ENCODE peak calls at places on chromosome 6, in nine cellular contexts. One of them, this sample, is unnamed.

GRCh38 chr6:17431581-17431980 is 38.2 kb downstream of the CAP2 start:
- DNase-seq in kidney: no peak
- DNase-seq in OCI-LY7: no peak
- DNase-seq in colonic mucosa: no peak
- DNase-seq in activated CD4-positive, alpha-beta T cell treated with anti-CD3 and anti-CD28 coated beads, Interleukin-2, amount 10 ng/mL, durations not matched to agents 24 days and 14 days: no peak
- DNase-seq in stimulated activated CD8-positive, alpha-beta memory T cell treated with anti-CD3 and anti-CD28 coated beads, Interleukin-7, amount 100 ng/mL, for 4 hours: no peak
- DNase-seq in amniotic stem cell: no peak
- DNase-seq in NCI-H1930: peak; percentile 11
- DNase-seq in NCI-H460: no peak
- DNase-seq in this sample: no peak

GRCh38 chr6:7258231-7258763 is 54.7 kb downstream of the SSR1 start:
- DNase-seq in amniotic stem cell: no peak
- DNase-seq in NCI-H1930: no peak
- DNase-seq in kidney: peak; percentile 37
- DNase-seq in OCI-LY7: no peak
- DNase-seq in colonic mucosa: no peak
- DNase-seq in activated CD4-positive, alpha-beta T cell treated with anti-CD3 and anti-CD28 coated beads, Interleukin-2, amount 10 ng/mL, durations not matched to agents 24 days and 14 days: no peak
- DNase-seq in stimulated activated CD8-positive, alpha-beta memory T cell treated with anti-CD3 and anti-CD28 coated beads, Interleukin-7, amount 100 ng/mL, for 4 hours: no peak
- DNase-seq in NCI-H460: no peak
- DNase-seq in this sample: no peak

GRCh38 chr6:44806656-44807055 is 419.1 kb downstream of the CDC5L start:
- DNase-seq in OCI-LY7: no peak
- DNase-seq in stimulated activated CD8-positive, alpha-beta memory T cell treated with anti-CD3 and anti-CD28 coated beads, Interleukin-7, amount 100 ng/mL, for 4 hours: no peak
- DNase-seq in activated CD4-positive, alpha-beta T cell treated with anti-CD3 and anti-CD28 coated beads, Interleukin-2, amount 10 ng/mL, durations not matched to agents 24 days and 14 days: peak; percentile 41
- DNase-seq in kidney: no peak
- DNase-seq in NCI-H460: no peak
- DNase-seq in NCI-H1930: no peak
- DNase-seq in amniotic stem cell: no peak
- DNase-seq in colonic mucosa: no peak
- DNase-seq in this sample: no peak

GRCh38 chr6:81384921-81385320 is 367.6 kb downstream of the TENT5A start:
- DNase-seq in colonic mucosa: no peak
- DNase-seq in NCI-H460: no peak
- DNase-seq in activated CD4-positive, alpha-beta T cell treated with anti-CD3 and anti-CD28 coated beads, Interleukin-2, amount 10 ng/mL, durations not matched to agents 24 days and 14 days: no peak
- DNase-seq in amniotic stem cell: no peak
- DNase-seq in kidney: no peak
- DNase-seq in NCI-H1930: no peak
- DNase-seq in stimulated activated CD8-positive, alpha-beta memory T cell treated with anti-CD3 and anti-CD28 coated beads, Interleukin-7, amount 100 ng/mL, for 4 hours: no peak
- DNase-seq in OCI-LY7: no peak
- DNase-seq in this sample: no peak

GRCh38 chr6:6701864-6702263 is 113.3 kb downstream of the LY86 start:
- DNase-seq in NCI-H460: no peak
- DNase-seq in activated CD4-positive, alpha-beta T cell treated with anti-CD3 and anti-CD28 coated beads, Interleukin-2, amount 10 ng/mL, durations not matched to agents 24 days and 14 days: no peak
- DNase-seq in colonic mucosa: peak; percentile 76
- DNase-seq in amniotic stem cell: no peak
- DNase-seq in NCI-H1930: no peak
- DNase-seq in stimulated activated CD8-positive, alpha-beta memory T cell treated with anti-CD3 and anti-CD28 coated beads, Interleukin-7, amount 100 ng/mL, for 4 hours: no peak
- DNase-seq in OCI-LY7: no peak
- DNase-seq in kidney: no peak
- DNase-seq in this sample: no peak

GRCh38 chr6:34514593-34515472 is 41.3 kb downstream of the SPDEF start:
- DNase-seq in stimulated activated CD8-positive, alpha-beta memory T cell treated with anti-CD3 and anti-CD28 coated beads, Interleukin-7, amount 100 ng/mL, for 4 hours: no peak
- DNase-seq in OCI-LY7: no peak
- DNase-seq in kidney: no peak
- DNase-seq in NCI-H1930: no peak
- DNase-seq in activated CD4-positive, alpha-beta T cell treated with anti-CD3 and anti-CD28 coated beads, Interleukin-2, amount 10 ng/mL, durations not matched to agents 24 days and 14 days: no peak
- DNase-seq in NCI-H460: no peak
- DNase-seq in amniotic stem cell: peak; percentile 9
- DNase-seq in colonic mucosa: no peak
- DNase-seq in this sample: no peak

GRCh38 chr6:121695346-121695745 is 259.9 kb downstream of the GJA1 start:
- DNase-seq in kidney: no peak
- DNase-seq in NCI-H1930: no peak
- DNase-seq in OCI-LY7: no peak
- DNase-seq in colonic mucosa: no peak
- DNase-seq in amniotic stem cell: no peak
- DNase-seq in stimulated activated CD8-positive, alpha-beta memory T cell treated with anti-CD3 and anti-CD28 coated beads, Interleukin-7, amount 100 ng/mL, for 4 hours: no peak
- DNase-seq in activated CD4-positive, alpha-beta T cell treated with anti-CD3 and anti-CD28 coated beads, Interleukin-2, amount 10 ng/mL, durations not matched to agents 24 days and 14 days: no peak
- DNase-seq in NCI-H460: no peak
- DNase-seq in this sample: no peak

GRCh38 chr6:36319436-36319762 is 17.3 kb downstream of the BNIP5 start:
- DNase-seq in amniotic stem cell: no peak
- DNase-seq in OCI-LY7: no peak
- DNase-seq in NCI-H1930: no peak
- DNase-seq in activated CD4-positive, alpha-beta T cell treated with anti-CD3 and anti-CD28 coated beads, Interleukin-2, amount 10 ng/mL, durations not matched to agents 24 days and 14 days: no peak
- DNase-seq in colonic mucosa: peak; percentile 90
- DNase-seq in stimulated activated CD8-positive, alpha-beta memory T cell treated with anti-CD3 and anti-CD28 coated beads, Interleukin-7, amount 100 ng/mL, for 4 hours: no peak
- DNase-seq in kidney: no peak
- DNase-seq in NCI-H460: no peak
- DNase-seq in this sample: no peak

GRCh38 chr6:79422666-79423065 is 114.6 kb downstream of the LCA5 start:
- DNase-seq in colonic mucosa: no peak
- DNase-seq in amniotic stem cell: no peak
- DNase-seq in stimulated activated CD8-positive, alpha-beta memory T cell treated with anti-CD3 and anti-CD28 coated beads, Interleukin-7, amount 100 ng/mL, for 4 hours: no peak
- DNase-seq in NCI-H1930: no peak
- DNase-seq in activated CD4-positive, alpha-beta T cell treated with anti-CD3 and anti-CD28 coated beads, Interleukin-2, amount 10 ng/mL, durations not matched to agents 24 days and 14 days: no peak
- DNase-seq in OCI-LY7: no peak
- DNase-seq in NCI-H460: no peak
- DNase-seq in kidney: no peak
- DNase-seq in this sample: no peak

GRCh38 chr6:28816909-28817807 is 106.6 kb downstream of the TRIM27 start:
- DNase-seq in NCI-H460: peak; percentile 70
- DNase-seq in kidney: no peak
- DNase-seq in NCI-H1930: peak; percentile 9
- DNase-seq in colonic mucosa: peak; percentile 30
- DNase-seq in stimulated activated CD8-positive, alpha-beta memory T cell treated with anti-CD3 and anti-CD28 coated beads, Interleukin-7, amount 100 ng/mL, for 4 hours: no peak
- DNase-seq in OCI-LY7: no peak
- DNase-seq in activated CD4-positive, alpha-beta T cell treated with anti-CD3 and anti-CD28 coated beads, Interleukin-2, amount 10 ng/mL, durations not matched to agents 24 days and 14 days: peak; percentile 61
- DNase-seq in amniotic stem cell: no peak
- DNase-seq in this sample: peak; percentile 33

GRCh38 chr6:2447318-2447717 is 201.9 kb upstream of the GMDS start:
- DNase-seq in amniotic stem cell: no peak
- DNase-seq in stimulated activated CD8-positive, alpha-beta memory T cell treated with anti-CD3 and anti-CD28 coated beads, Interleukin-7, amount 100 ng/mL, for 4 hours: no peak
- DNase-seq in kidney: peak; percentile 77
- DNase-seq in NCI-H1930: no peak
- DNase-seq in OCI-LY7: no peak
- DNase-seq in activated CD4-positive, alpha-beta T cell treated with anti-CD3 and anti-CD28 coated beads, Interleukin-2, amount 10 ng/mL, durations not matched to agents 24 days and 14 days: no peak
- DNase-seq in NCI-H460: no peak
- DNase-seq in colonic mucosa: peak; percentile 73
- DNase-seq in this sample: no peak

GRCh38 chr6:81966968-81967367 is 214.5 kb upstream of the TENT5A start:
- DNase-seq in NCI-H460: no peak
- DNase-seq in stimulated activated CD8-positive, alpha-beta memory T cell treated with anti-CD3 and anti-CD28 coated beads, Interleukin-7, amount 100 ng/mL, for 4 hours: no peak
- DNase-seq in activated CD4-positive, alpha-beta T cell treated with anti-CD3 and anti-CD28 coated beads, Interleukin-2, amount 10 ng/mL, durations not matched to agents 24 days and 14 days: no peak
- DNase-seq in amniotic stem cell: no peak
- DNase-seq in NCI-H1930: no peak
- DNase-seq in OCI-LY7: no peak
- DNase-seq in kidney: no peak
- DNase-seq in colonic mucosa: no peak
- DNase-seq in this sample: no peak

GRCh38 chr6:121430514-121431460 is 4.7 kb upstream of the GJA1 start:
- DNase-seq in NCI-H1930: no peak
- DNase-seq in colonic mucosa: no peak
- DNase-seq in stimulated activated CD8-positive, alpha-beta memory T cell treated with anti-CD3 and anti-CD28 coated beads, Interleukin-7, amount 100 ng/mL, for 4 hours: no peak
- DNase-seq in amniotic stem cell: no peak
- DNase-seq in kidney: no peak
- DNase-seq in NCI-H460: peak; percentile 28
- DNase-seq in activated CD4-positive, alpha-beta T cell treated with anti-CD3 and anti-CD28 coated beads, Interleukin-2, amount 10 ng/mL, durations not matched to agents 24 days and 14 days: peak; percentile 29
- DNase-seq in OCI-LY7: no peak
- DNase-seq in this sample: no peak

GRCh38 chr6:30781697-30782424 is 37.5 kb upstream of the IER3 start:
- DNase-seq in amniotic stem cell: peak; percentile 96
- DNase-seq in NCI-H460: peak; percentile 96
- DNase-seq in activated CD4-positive, alpha-beta T cell treated with anti-CD3 and anti-CD28 coated beads, Interleukin-2, amount 10 ng/mL, durations not matched to agents 24 days and 14 days: peak; percentile 73
- DNase-seq in stimulated activated CD8-positive, alpha-beta memory T cell treated with anti-CD3 and anti-CD28 coated beads, Interleukin-7, amount 100 ng/mL, for 4 hours: no peak
- DNase-seq in NCI-H1930: peak; percentile 5
- DNase-seq in kidney: peak; percentile 97
- DNase-seq in OCI-LY7: no peak
- DNase-seq in colonic mucosa: peak; percentile 98
- DNase-seq in this sample: no peak

GRCh38 chr6:118283759-118284158 is 264.3 kb upstream of the PLN start:
- DNase-seq in activated CD4-positive, alpha-beta T cell treated with anti-CD3 and anti-CD28 coated beads, Interleukin-2, amount 10 ng/mL, durations not matched to agents 24 days and 14 days: peak; percentile 83
- DNase-seq in NCI-H460: peak; percentile 45
- DNase-seq in kidney: no peak
- DNase-seq in colonic mucosa: peak; percentile 23
- DNase-seq in NCI-H1930: no peak
- DNase-seq in stimulated activated CD8-positive, alpha-beta memory T cell treated with anti-CD3 and anti-CD28 coated beads, Interleukin-7, amount 100 ng/mL, for 4 hours: no peak
- DNase-seq in OCI-LY7: peak; percentile 52
- DNase-seq in amniotic stem cell: peak; percentile 22
- DNase-seq in this sample: peak; percentile 47

This sample was measured in glomerular endothelial cell.